ENCODE peak calls at places on chromosomes 13 and 19, in seven cellular contexts. One of them, this sample, is unnamed.

GRCh38 chr13:30805603-30806011 is 70.3 kb downstream of the ALOX5AP start:
- DNase-seq in HepG2: peak; percentile 90
- DNase-seq in GM12878: no peak
- DNase-seq in SK-N-SH: peak; percentile 32
- DNase-seq in HCT116: peak; percentile 68
- DNase-seq in H1: no peak
- DNase-seq in T47D: no peak
- DNase-seq in this sample: no peak

GRCh38 chr13:87234981-87235380 is 436.2 kb upstream of the SLITRK5 start:
- DNase-seq in T47D: no peak
- DNase-seq in H1: no peak
- DNase-seq in GM12878: no peak
- DNase-seq in SK-N-SH: no peak
- DNase-seq in HCT116: no peak
- DNase-seq in HepG2: no peak
- DNase-seq in this sample: no peak

GRCh38 chr13:31049833-31050232 is 111.9 kb downstream of the HSPH1 start:
- DNase-seq in SK-N-SH: no peak
- DNase-seq in GM12878: no peak
- DNase-seq in HepG2: no peak
- DNase-seq in H1: no peak
- DNase-seq in HCT116: no peak
- DNase-seq in T47D: no peak
- DNase-seq in this sample: no peak

GRCh38 chr19:52188822-52189744 is 769 bp upstream of the PPP2R1A start:
- DNase-seq in HepG2: no peak
- DNase-seq in GM12878: no peak
- DNase-seq in T47D: peak; percentile 81
- DNase-seq in H1: peak; percentile 92
- DNase-seq in HCT116: no peak
- DNase-seq in SK-N-SH: peak; percentile 59
- DNase-seq in this sample: no peak

GRCh38 chr19:36526581-36526980 is 1.5 kb downstream of the ZNF260 start:
- DNase-seq in GM12878: no peak
- DNase-seq in SK-N-SH: no peak
- DNase-seq in T47D: no peak
- DNase-seq in H1: no peak
- DNase-seq in HCT116: no peak
- DNase-seq in HepG2: no peak
- DNase-seq in this sample: no peak

GRCh38 chr19:46845959-46846459 is 4.6 kb downstream of the AP2S1 start:
- DNase-seq in SK-N-SH: no peak
- DNase-seq in GM12878: no peak
- DNase-seq in HepG2: no peak
- DNase-seq in T47D: no peak
- DNase-seq in HCT116: no peak
- DNase-seq in H1: no peak
- DNase-seq in this sample: peak; percentile 63

GRCh38 chr13:74979703-74980102 is 502.3 kb downstream of the TBC1D4 start:
- DNase-seq in GM12878: no peak
- DNase-seq in HepG2: no peak
- DNase-seq in SK-N-SH: peak; percentile 11
- DNase-seq in H1: no peak
- DNase-seq in HCT116: no peak
- DNase-seq in T47D: no peak
- DNase-seq in this sample: no peak

GRCh38 chr13:111183959-111184684 is 69.0 kb downstream of the ARHGEF7 start:
- DNase-seq in SK-N-SH: no peak
- DNase-seq in GM12878: no peak
- DNase-seq in HCT116: no peak
- DNase-seq in HepG2: no peak
- DNase-seq in H1: no peak
- DNase-seq in T47D: no peak
- DNase-seq in this sample: no peak

GRCh38 chr13:50410921-50411712 is 395.9 kb downstream of the KCNRG start:
- DNase-seq in H1: no peak
- DNase-seq in T47D: no peak
- DNase-seq in SK-N-SH: no peak
- DNase-seq in GM12878: no peak
- DNase-seq in HCT116: peak; percentile 69
- DNase-seq in HepG2: peak; percentile 22
- DNase-seq in this sample: peak; percentile 51

GRCh38 chr19:48618278-48618915 is 581 bp downstream of the RPL18 start:
- DNase-seq in HepG2: no peak
- DNase-seq in T47D: no peak
- DNase-seq in H1: no peak
- DNase-seq in SK-N-SH: no peak
- DNase-seq in HCT116: no peak
- DNase-seq in GM12878: no peak
- DNase-seq in this sample: no peak

DNA sequence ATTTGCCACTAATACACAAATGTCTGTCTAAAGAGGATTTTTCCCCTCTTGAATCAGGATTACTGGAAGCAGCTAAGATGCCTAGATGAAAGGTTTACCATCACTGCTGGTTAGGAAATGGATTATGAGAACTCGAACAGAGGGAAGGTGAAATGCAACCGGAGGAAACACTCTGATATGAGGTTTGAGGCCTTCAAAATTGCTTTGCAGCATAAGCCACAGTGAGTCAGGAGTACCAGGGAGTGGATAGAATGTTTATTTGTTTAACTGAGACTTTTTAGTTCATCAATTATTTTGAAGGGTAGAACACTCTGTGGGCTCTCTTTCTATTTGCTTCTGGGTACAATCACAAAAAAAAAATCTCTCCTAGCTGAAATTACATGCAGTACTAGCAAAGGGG is 18.1 kb downstream of the CDADC1 start:
- DNase-seq in T47D: no peak
- DNase-seq in HepG2: no peak
- DNase-seq in H1: no peak
- DNase-seq in HCT116: no peak
- DNase-seq in SK-N-SH: no peak
- DNase-seq in GM12878: no peak
- DNase-seq in this sample: no peak
- TF ChIP-seq JUND in T47D: no peak
- TF ChIP-seq JUND in HepG2: no peak
- TF ChIP-seq JUND in H1: no peak
- TF ChIP-seq JUND in HCT116: no peak
- TF ChIP-seq JUND in SK-N-SH: no peak
- TF ChIP-seq JUND in GM12878: no peak
- TF ChIP-seq JUND in this sample: no peak

DNA sequence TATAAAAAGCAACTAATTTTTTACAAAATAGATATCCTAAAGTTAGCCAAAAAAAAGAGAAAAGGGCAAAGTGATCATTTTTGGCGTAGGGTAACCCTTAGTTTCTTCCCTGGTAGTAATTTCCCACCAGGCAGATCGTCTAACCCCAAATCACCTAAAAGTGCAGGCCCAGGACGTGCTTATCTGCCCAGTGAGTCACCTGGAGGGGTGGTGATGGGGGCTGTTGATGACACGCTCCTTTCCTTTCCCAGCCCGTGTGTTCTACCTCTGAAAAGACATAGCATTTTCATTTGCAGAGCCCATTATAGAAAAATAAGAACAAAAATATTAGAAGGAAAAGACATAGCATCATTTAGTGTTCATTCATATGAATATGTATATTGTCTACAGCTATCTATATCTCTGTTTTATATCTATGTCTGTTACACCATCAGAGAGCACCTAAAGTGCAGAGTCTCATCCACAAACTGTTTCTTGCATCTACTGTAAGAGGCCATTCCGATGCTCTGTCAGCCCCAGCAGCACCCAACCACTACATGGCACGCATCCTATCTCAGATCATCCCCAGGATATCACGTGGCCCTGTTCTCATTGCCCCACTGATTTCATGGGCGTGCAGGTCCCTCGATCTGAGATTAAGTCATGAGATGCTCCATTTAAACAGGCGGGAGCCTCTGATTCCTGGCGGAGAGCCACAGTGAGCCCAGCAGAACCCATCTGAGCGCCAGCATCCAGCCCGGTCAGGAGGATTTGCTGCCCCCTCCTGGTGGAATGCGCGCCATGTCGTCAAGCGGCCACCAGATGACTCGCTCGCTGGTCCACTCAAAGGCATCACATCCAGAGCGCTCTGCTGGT is 8.5 kb upstream of the LILRB3 start:
- DNase-seq in HepG2: peak; percentile 80
- DNase-seq in H1: peak; percentile 99
- DNase-seq in HCT116: peak; percentile 81
- DNase-seq in T47D: peak; percentile 79
- DNase-seq in GM12878: no peak
- DNase-seq in SK-N-SH: peak; percentile 88
- DNase-seq in this sample: peak; percentile 92
- TF ChIP-seq JUND in HepG2: no peak
- TF ChIP-seq JUND in H1: peak; percentile 69
- TF ChIP-seq JUND in HCT116: no peak
- TF ChIP-seq JUND in T47D: no peak
- TF ChIP-seq JUND in GM12878: no peak
- TF ChIP-seq JUND in SK-N-SH: no peak
- TF ChIP-seq JUND in this sample: peak; percentile 90

GRCh38 chr19:39261704-39262103 is 6.5 kb upstream of the IFNL2 start:
- DNase-seq in GM12878: no peak
- DNase-seq in H1: no peak
- DNase-seq in SK-N-SH: no peak
- DNase-seq in T47D: no peak
- DNase-seq in HCT116: no peak
- DNase-seq in HepG2: no peak
- DNase-seq in this sample: no peak
- TF ChIP-seq JUND in GM12878: no peak
- TF ChIP-seq JUND in H1: no peak
- TF ChIP-seq JUND in SK-N-SH: no peak
- TF ChIP-seq JUND in T47D: no peak
- TF ChIP-seq JUND in HCT116: no peak
- TF ChIP-seq JUND in HepG2: no peak
- TF ChIP-seq JUND in this sample: no peak

DNA sequence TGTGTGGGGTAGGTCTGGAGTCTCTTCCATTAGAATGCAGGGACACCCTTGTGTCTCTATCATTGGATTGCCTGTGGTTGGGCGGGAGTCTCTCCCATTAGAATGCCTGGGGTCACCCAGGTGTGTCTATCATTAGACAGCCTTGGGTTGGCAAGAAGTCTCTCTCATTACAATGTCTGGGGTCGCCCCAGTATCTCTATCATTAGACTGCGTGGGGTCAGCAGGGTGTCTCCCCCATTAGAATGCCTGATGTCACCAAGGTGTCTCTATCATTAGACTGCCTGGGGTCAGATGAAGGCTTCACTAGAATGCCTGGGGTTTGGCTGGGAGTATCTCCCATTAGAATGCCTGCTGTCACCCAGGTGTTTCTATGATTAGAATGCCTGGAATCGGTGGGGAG is 1539.0 kb downstream of the UQCRFS1 start:
- DNase-seq in H1: no peak
- DNase-seq in T47D: no peak
- DNase-seq in GM12878: no peak
- DNase-seq in HCT116: no peak
- DNase-seq in HepG2: no peak
- DNase-seq in SK-N-SH: no peak
- DNase-seq in this sample: no peak
- TF ChIP-seq JUND in H1: no peak
- TF ChIP-seq JUND in T47D: no peak
- TF ChIP-seq JUND in GM12878: no peak
- TF ChIP-seq JUND in HCT116: no peak
- TF ChIP-seq JUND in HepG2: no peak
- TF ChIP-seq JUND in SK-N-SH: no peak
- TF ChIP-seq JUND in this sample: no peak

DNA sequence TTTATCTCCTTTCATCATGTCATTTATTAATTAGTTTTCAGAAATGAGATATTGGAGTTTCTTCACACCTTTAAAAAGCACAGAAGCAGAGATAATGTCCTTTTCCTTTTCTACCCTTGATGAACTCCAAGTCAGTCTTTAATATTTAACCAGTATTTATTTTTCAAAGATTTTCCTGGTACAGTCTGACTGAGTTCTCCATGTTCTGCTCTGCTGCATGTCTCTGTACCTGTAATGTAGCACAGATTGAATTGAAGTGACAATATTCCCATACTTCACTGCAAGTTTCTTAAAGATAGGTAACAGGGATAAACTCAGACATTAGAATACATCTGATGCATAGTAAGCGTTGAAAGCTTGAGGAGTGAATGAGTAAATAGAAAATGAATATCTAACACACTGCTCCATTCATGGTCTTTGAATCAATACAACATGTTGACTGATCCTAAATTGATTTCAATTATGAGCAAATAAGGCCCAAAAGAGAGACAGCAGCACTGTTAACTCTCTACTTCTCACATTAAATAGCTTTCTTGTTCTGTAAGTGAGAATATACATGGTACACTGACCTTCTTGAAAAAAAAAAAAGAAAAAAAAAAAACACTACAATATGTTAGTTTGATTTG is 1323.6 kb upstream of the PRR20A start:
- DNase-seq in HepG2: no peak
- DNase-seq in T47D: no peak
- DNase-seq in H1: no peak
- DNase-seq in HCT116: no peak
- DNase-seq in GM12878: no peak
- DNase-seq in SK-N-SH: no peak
- DNase-seq in this sample: no peak
- TF ChIP-seq JUND in HepG2: no peak
- TF ChIP-seq JUND in T47D: no peak
- TF ChIP-seq JUND in H1: no peak
- TF ChIP-seq JUND in HCT116: no peak
- TF ChIP-seq JUND in GM12878: no peak
- TF ChIP-seq JUND in SK-N-SH: no peak
- TF ChIP-seq JUND in this sample: no peak

DNA sequence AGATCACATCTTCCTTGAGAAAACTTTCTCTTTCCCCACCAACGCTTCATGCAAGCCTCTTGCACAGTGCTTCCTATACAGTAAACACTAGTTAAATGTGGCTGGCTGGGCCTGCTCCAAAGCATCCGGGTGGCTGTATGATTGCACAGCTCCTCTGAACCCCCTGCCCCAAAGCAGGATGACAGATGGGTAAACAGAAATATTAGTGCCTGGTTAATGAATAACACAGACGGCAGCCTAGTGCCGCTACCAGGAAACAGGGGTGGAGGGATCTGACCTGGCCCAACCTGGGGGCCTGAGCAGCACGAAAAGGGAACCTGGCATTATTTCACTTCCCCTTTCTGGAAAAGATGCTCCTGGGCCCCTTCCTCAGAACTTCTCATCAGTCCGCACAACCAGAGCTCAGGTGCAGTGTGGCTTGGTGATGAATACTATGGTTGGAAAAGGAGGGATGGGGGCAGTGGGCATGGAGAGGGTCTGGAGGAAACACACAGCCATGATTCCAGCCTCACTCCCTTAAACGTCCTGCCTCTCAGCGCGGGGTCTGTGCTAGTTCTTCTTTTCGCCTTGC is 10.8 kb downstream of the FFAR2 start:
- DNase-seq in HCT116: no peak
- DNase-seq in GM12878: peak; percentile 64
- DNase-seq in SK-N-SH: no peak
- DNase-seq in H1: no peak
- DNase-seq in T47D: no peak
- DNase-seq in HepG2: peak; percentile 92
- DNase-seq in this sample: peak; percentile 3
- TF ChIP-seq JUND in HCT116: no peak
- TF ChIP-seq JUND in GM12878: no peak
- TF ChIP-seq JUND in SK-N-SH: no peak
- TF ChIP-seq JUND in H1: no peak
- TF ChIP-seq JUND in T47D: no peak
- TF ChIP-seq JUND in HepG2: no peak
- TF ChIP-seq JUND in this sample: no peak

GRCh38 chr13:45500492-45501174 is 35.9 kb downstream of the COG3 start:
- DNase-seq in T47D: no peak
- DNase-seq in HCT116: peak; percentile 63
- DNase-seq in GM12878: no peak
- DNase-seq in SK-N-SH: no peak
- DNase-seq in HepG2: peak; percentile 50
- DNase-seq in H1: no peak
- DNase-seq in this sample: no peak
- TF ChIP-seq JUND in T47D: no peak
- TF ChIP-seq JUND in HCT116: peak; percentile 57
- TF ChIP-seq JUND in GM12878: no peak
- TF ChIP-seq JUND in SK-N-SH: peak; percentile 74
- TF ChIP-seq JUND in HepG2: no peak
- TF ChIP-seq JUND in H1: no peak
- TF ChIP-seq JUND in this sample: no peak